ENCODE peak calls at places on chromosomes 13 and 19, in four cellular contexts. One of them, this sample, is unnamed.

GRCh38 chr13:59801107-59801880 is 362.4 kb downstream of the DIAPH3 start:
- DNase-seq in mesothelial cell of epicardium: no peak
- DNase-seq in caudate nucleus: no peak
- DNase-seq in NCI-H510A: no peak
- DNase-seq in this sample: no peak

GRCh38 chr13:41609828-41610227 is 152.5 kb downstream of the RGCC start:
- DNase-seq in mesothelial cell of epicardium: no peak
- DNase-seq in caudate nucleus: no peak
- DNase-seq in NCI-H510A: no peak
- DNase-seq in this sample: no peak

GRCh38 chr13:26867451-26868067 is 107.0 kb upstream of the GPR12 start:
- DNase-seq in NCI-H510A: no peak
- DNase-seq in mesothelial cell of epicardium: no peak
- DNase-seq in caudate nucleus: no peak
- DNase-seq in this sample: peak

GRCh38 chr13:41458187-41458938 is 1.0 kb downstream of the RGCC start:
- DNase-seq in NCI-H510A: no peak
- DNase-seq in mesothelial cell of epicardium: no peak
- DNase-seq in caudate nucleus: peak
- DNase-seq in this sample: no peak

GRCh38 chr13:43354147-43354945 is 331.0 kb downstream of the DNAJC15 start:
- DNase-seq in NCI-H510A: no peak
- DNase-seq in caudate nucleus: no peak
- DNase-seq in mesothelial cell of epicardium: no peak
- DNase-seq in this sample: no peak

GRCh38 chr13:109175666-109176065 is 546.3 kb downstream of the MYO16 start:
- DNase-seq in caudate nucleus: no peak
- DNase-seq in NCI-H510A: no peak
- DNase-seq in mesothelial cell of epicardium: no peak
- DNase-seq in this sample: no peak

GRCh38 chr13:27194895-27195764 is 23.5 kb upstream of the USP12 start:
- DNase-seq in NCI-H510A: no peak
- DNase-seq in caudate nucleus: no peak
- DNase-seq in mesothelial cell of epicardium: no peak
- DNase-seq in this sample: peak

GRCh38 chr19:35901055-35901644 is 810 bp upstream of the NFKBID start:
- DNase-seq in caudate nucleus: no peak
- DNase-seq in mesothelial cell of epicardium: no peak
- DNase-seq in NCI-H510A: no peak
- DNase-seq in this sample: no peak

GRCh38 chr19:13684021-13684420 is 80.3 kb upstream of the MRI1 start:
- DNase-seq in mesothelial cell of epicardium: no peak
- DNase-seq in NCI-H510A: no peak
- DNase-seq in caudate nucleus: no peak
- DNase-seq in this sample: no peak

GRCh38 chr13:40969169-40969901 is 49.8 kb downstream of the ELF1 start:
- DNase-seq in NCI-H510A: no peak
- DNase-seq in caudate nucleus: no peak
- DNase-seq in mesothelial cell of epicardium: no peak
- DNase-seq in this sample: no peak

GRCh38 chr13:86559915-86560314 is 760.7 kb upstream of the SLITRK6 start:
- DNase-seq in NCI-H510A: no peak
- DNase-seq in mesothelial cell of epicardium: no peak
- DNase-seq in caudate nucleus: no peak
- DNase-seq in this sample: no peak

GRCh38 chr19:47210689-47211316 is 20.2 kb downstream of the BBC3 start:
- DNase-seq in caudate nucleus: peak
- DNase-seq in mesothelial cell of epicardium: no peak
- DNase-seq in NCI-H510A: no peak
- DNase-seq in this sample: peak

GRCh38 chr19:33524024-33524664 is 2.6 kb upstream of the PEPD start:
- DNase-seq in NCI-H510A: no peak
- DNase-seq in mesothelial cell of epicardium: no peak
- DNase-seq in caudate nucleus: no peak
- DNase-seq in this sample: no peak

GRCh38 chr19:19670070-19670551 is 1.5 kb downstream of the ZNF101 start:
- DNase-seq in mesothelial cell of epicardium: no peak
- DNase-seq in NCI-H510A: no peak
- DNase-seq in caudate nucleus: no peak
- DNase-seq in this sample: no peak

GRCh38 chr13:93249259-93249917 is 22.8 kb downstream of the GPC6 start:
- DNase-seq in NCI-H510A: no peak
- DNase-seq in mesothelial cell of epicardium: no peak
- DNase-seq in caudate nucleus: no peak
- DNase-seq in this sample: peak

GRCh38 chr13:73933795-73934194 is 200.4 kb downstream of the KLF12 start:
- DNase-seq in mesothelial cell of epicardium: no peak
- DNase-seq in NCI-H510A: no peak
- DNase-seq in caudate nucleus: no peak
- DNase-seq in this sample: no peak

GRCh38 chr19:17997969-17998826 is 9.8 kb upstream of the ARRDC2 start:
- DNase-seq in caudate nucleus: no peak
- DNase-seq in mesothelial cell of epicardium: no peak
- DNase-seq in NCI-H510A: no peak
- DNase-seq in this sample: no peak

GRCh38 chr19:11381535-11382369 is 2.4 kb downstream of the EPOR start:
- DNase-seq in NCI-H510A: no peak
- DNase-seq in caudate nucleus: peak
- DNase-seq in mesothelial cell of epicardium: no peak
- DNase-seq in this sample: peak

GRCh38 chr19:55579766-55580621 is 654 bp downstream of the ZNF579 start:
- DNase-seq in caudate nucleus: no peak
- DNase-seq in mesothelial cell of epicardium: no peak
- DNase-seq in NCI-H510A: no peak
- DNase-seq in this sample: no peak

GRCh38 chr19:10045371-10045770 is 32.1 kb downstream of the RDH8 start:
- DNase-seq in caudate nucleus: no peak
- DNase-seq in mesothelial cell of epicardium: no peak
- DNase-seq in NCI-H510A: no peak
- DNase-seq in this sample: no peak